ENCODE peak calls at places on chromosome 13, in four cellular contexts. C, A, X and U are unnamed samples.
A peak's percentile ranks its signal among the peaks of the same experiment; 100 is the strongest.

GRCh38 chr13:59570204-59570603 is 593.5 kb downstream of the DIAPH3 start:
- DNase-seq in X (no peak), A (no peak), C (no peak), U (no peak)

GRCh38 chr13:99505814-99506269 is 4.6 kb downstream of the TM9SF2 start:
- DNase-seq in A (no peak), C (no peak), X (no peak), U (no peak)

GRCh38 chr13:28429685-28430290 is 65.1 kb downstream of the FLT1 start:
- DNase-seq in C (no peak), X (no peak), A (peak; percentile 84), U (no peak)

GRCh38 chr13:73138276-73138950 is 79.6 kb downstream of the KLF5 start:
- DNase-seq in C (no peak), A (no peak), X (no peak), U (no peak)

GRCh38 chr13:113820813-113821651 is 42.8 kb downstream of the GAS6 start:
- DNase-seq in A (no peak), C (no peak), X (no peak), U (no peak)

GRCh38 chr13:43611631-43612416 is 174.9 kb downstream of the ENOX1 start:
- DNase-seq in X (no peak), A (no peak), C (no peak), U (no peak)

GRCh38 chr13:28161370-28161769 is 23.0 kb downstream of the PAN3 start:
- DNase-seq in X (peak; percentile 59), C (no peak), A (no peak), U (no peak)

GRCh38 chr13:110506396-110506795 is 55.1 kb downstream of the RAB20 start:
- DNase-seq in A (no peak), X (no peak), C (no peak), U (no peak)

GRCh38 chr13:98822238-98822606 is 69.8 kb upstream of the SLC15A1 start:
- DNase-seq in C (no peak), X (no peak), A (no peak), U (no peak)

GRCh38 chr13:111599791-111600190 is 279.3 kb downstream of the TEX29 start:
- DNase-seq in X (no peak), A (no peak), C (no peak), U (no peak)

GRCh38 chr13:76316998-76317527 is 569.1 kb downstream of the KCTD12 start:
- DNase-seq in A (no peak), C (no peak), X (no peak), U (no peak)

GRCh38 chr13:27079421-27079958 is 92.1 kb downstream of the USP12 start:
- DNase-seq in X (peak; percentile 5), C (no peak), A (no peak), U (peak; percentile 10)

GRCh38 chr13:28843594-28843993 is 23.5 kb downstream of the MTUS2 start:
- DNase-seq in A (no peak), X (no peak), C (no peak), U (no peak)

GRCh38 chr13:47959468-47960088 is 41.5 kb downstream of the SUCLA2 start:
- DNase-seq in C (no peak), A (no peak), X (no peak), U (no peak)

GRCh38 chr13:61246351-61246750 is 169.3 kb downstream of the PCDH20 start:
- DNase-seq in C (no peak), X (no peak), A (no peak), U (no peak)

GRCh38 chr13:113299951-113300350 is 2.9 kb downstream of the LAMP1 start:
- DNase-seq in A (peak; percentile 39), X (no peak), C (no peak), U (no peak)

GRCh38 chr13:98839826-98840769 is 87.6 kb upstream of the SLC15A1 start:
- DNase-seq in A (no peak), C (peak; percentile 49), X (peak; percentile 85), U (no peak)

GRCh38 chr13:50198508-50198907 is 183.3 kb downstream of the KCNRG start:
- DNase-seq in C (no peak), A (no peak), X (no peak), U (peak; percentile 24)

GRCh38 chr13:38590796-38591507 is 95.9 kb upstream of the FREM2 start:
- DNase-seq in A (no peak), X (no peak), C (no peak), U (no peak)

GRCh38 chr13:21676611-21677021 is 5.7 kb downstream of the FGF9 start:
- DNase-seq in A (no peak), C (no peak), X (peak; percentile 69), U (no peak)

GRCh38 chr13:48194392-48194754 is 38.6 kb upstream of the ITM2B start:
- DNase-seq in C (no peak), X (no peak), A (peak; percentile 43), U (no peak)

GRCh38 chr13:69109891-69110525 is 997.6 kb upstream of the ATXN8OS start:
- DNase-seq in X (peak; percentile 15), C (no peak), A (no peak), U (no peak)

GRCh38 chr13:93752506-93752905 is 525.9 kb downstream of the GPC6 start:
- DNase-seq in C (no peak), A (no peak), X (no peak), U (no peak)

DNA sequence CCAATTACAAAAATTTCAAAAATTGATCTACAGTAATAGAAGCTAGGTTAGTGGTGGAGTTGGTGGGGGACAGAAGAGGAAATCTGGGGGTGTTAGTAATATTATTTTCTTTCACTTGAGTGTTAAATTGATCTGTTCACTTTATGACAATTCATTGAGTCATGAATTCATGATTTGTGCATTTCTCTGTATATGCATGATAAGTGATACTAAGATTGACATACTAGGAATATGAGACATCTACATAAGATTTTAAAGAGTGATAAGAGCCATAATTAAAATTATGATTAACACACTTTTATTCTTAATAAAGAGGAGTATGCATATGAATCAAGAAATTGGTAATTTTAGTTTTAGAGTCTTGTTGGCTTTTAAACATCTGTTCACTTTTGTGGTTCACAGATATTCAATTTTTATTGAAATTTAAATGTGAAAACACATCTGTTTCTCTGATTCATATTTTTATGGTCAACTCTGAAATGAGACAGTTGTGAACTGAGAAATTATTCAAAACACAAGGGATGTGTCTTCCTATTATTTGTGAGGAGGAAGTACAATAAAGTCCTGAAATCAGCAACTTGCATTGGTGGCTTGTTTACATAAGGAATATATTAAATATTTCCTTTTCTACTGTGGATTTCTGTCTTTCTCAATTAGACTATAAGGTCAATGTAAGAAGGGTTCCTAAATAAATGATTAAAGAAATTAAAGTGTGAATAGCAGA is 196.5 kb downstream of the ITGBL1 start:
- DNase-seq in A (no peak), X (no peak), C (no peak), U (no peak)
- H3K9ac ChIP-seq in A (no peak overlapping the region), X (no peak overlapping the region), C (no peak overlapping the region), U (no peak overlapping the region)

DNA sequence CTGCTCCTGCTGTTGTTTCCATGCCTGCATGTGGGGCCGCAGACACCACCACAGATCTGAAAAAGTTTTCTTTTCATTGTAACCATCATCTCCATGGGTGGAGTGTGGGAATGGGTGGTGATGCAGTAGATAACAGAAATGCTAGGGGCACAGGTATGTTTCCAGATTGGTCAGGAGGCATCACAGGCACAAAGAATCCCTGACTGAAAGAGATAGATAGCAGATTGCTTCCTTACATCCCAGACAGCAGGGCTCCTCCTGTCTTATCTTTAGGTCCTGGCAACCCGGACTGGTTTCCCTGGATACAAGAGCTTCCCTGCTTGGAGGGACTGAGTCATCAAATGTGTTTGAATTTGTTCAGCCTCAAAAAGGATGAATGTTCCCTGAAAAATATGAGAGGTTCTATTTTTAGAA is 1937.6 kb downstream of the PCDH9 start:
- DNase-seq in C (no peak), X (peak; percentile 40), A (no peak), U (no peak)
- H3K9ac ChIP-seq in C (no peak overlapping the region), X (no peak overlapping the region), A (no peak overlapping the region), U (no peak overlapping the region)

DNA sequence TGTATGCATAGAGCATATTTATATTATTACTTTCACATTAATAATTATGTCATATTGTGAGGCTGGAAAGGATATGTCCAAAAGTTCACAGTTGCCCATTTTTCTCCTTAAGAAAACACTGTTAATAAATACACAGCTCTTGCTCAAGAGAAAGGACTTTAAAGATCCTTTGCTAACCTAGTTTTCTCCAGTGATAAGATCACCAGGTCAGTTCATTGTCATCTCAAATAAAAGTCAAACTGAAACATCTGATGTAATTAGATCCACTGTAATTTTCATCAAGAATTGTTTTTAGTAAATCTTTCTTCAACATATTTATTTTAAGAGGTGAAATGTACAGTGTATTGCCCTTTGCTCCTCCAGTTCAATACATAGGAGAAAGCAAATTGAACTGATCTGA is 82.8 kb upstream of the KLHL1 start:
- DNase-seq in A (no peak), X (no peak), C (no peak), U (no peak)
- H3K9ac ChIP-seq in A (no peak overlapping the region), X (no peak overlapping the region), C (no peak overlapping the region), U (no peak overlapping the region)

GRCh38 chr13:31159306-31159705 is 2.4 kb downstream of the HSPH1 start:
- DNase-seq in A (no peak), X (no peak), C (no peak), U (no peak)
- H3K9ac ChIP-seq in A (peak overlapping the region; percentile 19), X (no peak overlapping the region), C (peak overlapping the region; percentile 72), U (peak overlapping the region; percentile 78)

DNA sequence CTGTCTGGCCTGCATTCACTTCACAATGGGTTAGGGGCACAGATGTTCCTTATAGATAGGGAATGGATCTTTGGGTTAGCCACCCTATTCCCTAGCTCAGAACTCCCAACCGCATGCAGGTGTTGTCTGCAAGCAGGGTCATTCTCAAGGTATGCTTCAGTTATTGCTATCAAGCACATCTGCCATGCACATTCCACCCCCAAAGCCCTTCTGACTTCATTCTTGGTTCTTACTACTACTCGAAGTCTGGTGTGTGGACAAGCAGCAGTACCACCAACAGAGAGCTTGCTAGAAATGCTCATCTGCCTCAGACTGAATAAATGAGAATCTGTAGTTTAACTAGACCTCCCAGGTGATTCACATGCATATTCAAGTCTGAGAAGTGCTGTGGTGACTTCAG is 31.3 kb downstream of the SERPINE3 start:
- DNase-seq in X (no peak), A (no peak), C (no peak), U (no peak)
- H3K9ac ChIP-seq in X (no peak overlapping the region), A (no peak overlapping the region), C (no peak overlapping the region), U (no peak overlapping the region)

GRCh38 chr13:33262069-33262487 is 23.5 kb downstream of the STARD13 start:
- DNase-seq in X (peak; percentile 12), A (no peak), C (no peak), U (no peak)

GRCh38 chr13:33262554-33262953 is 23.0 kb downstream of the STARD13 start:
- DNase-seq in X (no peak), C (no peak), A (no peak), U (no peak)

GRCh38 chr13:33263976-33264619 is 21.5 kb downstream of the STARD13 start:
- DNase-seq in X (no peak), A (no peak), C (no peak), U (no peak)

GRCh38 chr13:33263484-33263883 is 22.1 kb downstream of the STARD13 start:
- DNase-seq in X (no peak), A (no peak), C (no peak), U (no peak)

GRCh38 chr13:33262997-33263396 is 22.6 kb downstream of the STARD13 start:
- DNase-seq in A (no peak), C (no peak), X (no peak), U (no peak)
- H3K9ac ChIP-seq in A (no peak overlapping the region), C (no peak overlapping the region), X (no peak overlapping the region), U (no peak overlapping the region)

DNA sequence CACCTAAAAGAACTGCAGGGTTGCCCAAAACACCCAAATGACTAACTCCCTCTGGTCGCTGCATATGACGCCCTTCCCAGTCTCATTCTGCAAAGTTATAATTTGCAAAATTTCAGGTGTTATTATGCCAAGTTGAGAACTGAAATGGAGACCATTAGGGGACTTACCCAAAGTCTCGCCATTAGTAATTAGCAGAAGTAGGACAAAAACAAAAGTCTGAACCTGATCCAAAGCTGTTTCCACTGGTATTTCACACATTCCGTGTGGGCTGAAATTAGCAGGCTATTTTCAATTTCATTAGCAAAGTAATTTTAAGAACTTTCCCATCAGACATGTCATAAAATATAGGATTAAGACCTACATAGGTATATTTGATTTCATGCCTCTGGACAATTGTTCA is 6.8 kb downstream of the RUBCNL start:
- DNase-seq in C (no peak), X (no peak), A (no peak), U (no peak)
- H3K9ac ChIP-seq in C (no peak overlapping the region), X (no peak overlapping the region), A (no peak overlapping the region), U (no peak overlapping the region)